ENCODE peak calls at places on chromosomes 13 and 19, in six cellular contexts. One of them, this sample, is unnamed.

GRCh38 chr13:23870356-23871146 is 18.6 kb downstream of the MIPEP start:
- DNase-seq in adrenal gland: no peak
- DNase-seq in PC-9: no peak
- DNase-seq in colonic mucosa: no peak
- DNase-seq in A549: no peak
- DNase-seq in AG04450: no peak
- DNase-seq in this sample: no peak

GRCh38 chr13:37640499-37640898 is 41.9 kb upstream of the POSTN start:
- DNase-seq in A549: peak; percentile 4
- DNase-seq in colonic mucosa: no peak
- DNase-seq in PC-9: no peak
- DNase-seq in adrenal gland: no peak
- DNase-seq in AG04450: peak; percentile 55
- DNase-seq in this sample: no peak

GRCh38 chr13:27372896-27373295 is 51.5 kb upstream of the GTF3A start:
- DNase-seq in A549: no peak
- DNase-seq in AG04450: no peak
- DNase-seq in adrenal gland: no peak
- DNase-seq in colonic mucosa: peak; percentile 76
- DNase-seq in PC-9: no peak
- DNase-seq in this sample: no peak

GRCh38 chr19:34320277-34320676 is 44.7 kb upstream of the GPI start:
- DNase-seq in adrenal gland: no peak
- DNase-seq in A549: no peak
- DNase-seq in AG04450: no peak
- DNase-seq in colonic mucosa: no peak
- DNase-seq in PC-9: no peak
- DNase-seq in this sample: no peak

GRCh38 chr19:53977991-53978731 is 13.3 kb upstream of the CACNG6 start:
- DNase-seq in A549: peak; percentile 99
- DNase-seq in adrenal gland: peak; percentile 20
- DNase-seq in PC-9: no peak
- DNase-seq in colonic mucosa: no peak
- DNase-seq in AG04450: peak; percentile 92
- DNase-seq in this sample: no peak

GRCh38 chr19:35318679-35319448 is 10.1 kb upstream of the CD22 start:
- DNase-seq in adrenal gland: peak; percentile 100
- DNase-seq in AG04450: no peak
- DNase-seq in colonic mucosa: peak; percentile 32
- DNase-seq in A549: peak; percentile 84
- DNase-seq in PC-9: peak; percentile 99
- DNase-seq in this sample: no peak

GRCh38 chr13:35163674-35164073 is 221.6 kb downstream of the NBEA start:
- DNase-seq in AG04450: no peak
- DNase-seq in adrenal gland: no peak
- DNase-seq in colonic mucosa: no peak
- DNase-seq in A549: no peak
- DNase-seq in PC-9: no peak
- DNase-seq in this sample: no peak

GRCh38 chr19:18520848-18521691 is 800 bp downstream of the ELL start:
- DNase-seq in adrenal gland: no peak
- DNase-seq in colonic mucosa: peak; percentile 61
- DNase-seq in A549: no peak
- DNase-seq in PC-9: no peak
- DNase-seq in AG04450: no peak
- DNase-seq in this sample: no peak

GRCh38 chr19:37655689-37656491 is 625 bp upstream of the ZFP30 start:
- DNase-seq in AG04450: peak; percentile 21
- DNase-seq in A549: peak; percentile 81
- DNase-seq in PC-9: peak; percentile 69
- DNase-seq in adrenal gland: peak; percentile 77
- DNase-seq in colonic mucosa: peak; percentile 90
- DNase-seq in this sample: peak; percentile 46

GRCh38 chr19:47151627-47152026 is 21.0 kb downstream of the SAE1 start:
- DNase-seq in colonic mucosa: no peak
- DNase-seq in PC-9: no peak
- DNase-seq in adrenal gland: no peak
- DNase-seq in A549: no peak
- DNase-seq in AG04450: no peak
- DNase-seq in this sample: no peak
- H3K4me3 ChIP-seq in colonic mucosa: no peak overlapping the region
- H3K4me3 ChIP-seq in PC-9: peak overlapping the region; percentile 41
- H3K4me3 ChIP-seq in adrenal gland: no peak overlapping the region
- H3K4me3 ChIP-seq in A549: no peak overlapping the region
- H3K4me3 ChIP-seq in AG04450: no peak overlapping the region
- H3K4me3 ChIP-seq in this sample: peak overlapping the region; percentile 36

GRCh38 chr19:13961826-13962737 is 9.8 kb downstream of the DCAF15 start:
- DNase-seq in PC-9: no peak
- DNase-seq in A549: no peak
- DNase-seq in colonic mucosa: no peak
- DNase-seq in AG04450: no peak
- DNase-seq in adrenal gland: no peak
- DNase-seq in this sample: no peak

GRCh38 chr19:13958043-13958442 is 5.7 kb downstream of the DCAF15 start:
- DNase-seq in AG04450: no peak
- DNase-seq in PC-9: no peak
- DNase-seq in adrenal gland: no peak
- DNase-seq in colonic mucosa: no peak
- DNase-seq in A549: no peak
- DNase-seq in this sample: no peak

GRCh38 chr19:13959141-13959961 is 7.0 kb downstream of the DCAF15 start:
- DNase-seq in colonic mucosa: no peak
- DNase-seq in A549: no peak
- DNase-seq in AG04450: no peak
- DNase-seq in PC-9: no peak
- DNase-seq in adrenal gland: no peak
- DNase-seq in this sample: no peak

GRCh38 chr19:13960863-13961784 is 8.8 kb downstream of the DCAF15 start:
- DNase-seq in PC-9: no peak
- DNase-seq in AG04450: no peak
- DNase-seq in adrenal gland: no peak
- DNase-seq in A549: no peak
- DNase-seq in colonic mucosa: no peak
- DNase-seq in this sample: no peak

DNA sequence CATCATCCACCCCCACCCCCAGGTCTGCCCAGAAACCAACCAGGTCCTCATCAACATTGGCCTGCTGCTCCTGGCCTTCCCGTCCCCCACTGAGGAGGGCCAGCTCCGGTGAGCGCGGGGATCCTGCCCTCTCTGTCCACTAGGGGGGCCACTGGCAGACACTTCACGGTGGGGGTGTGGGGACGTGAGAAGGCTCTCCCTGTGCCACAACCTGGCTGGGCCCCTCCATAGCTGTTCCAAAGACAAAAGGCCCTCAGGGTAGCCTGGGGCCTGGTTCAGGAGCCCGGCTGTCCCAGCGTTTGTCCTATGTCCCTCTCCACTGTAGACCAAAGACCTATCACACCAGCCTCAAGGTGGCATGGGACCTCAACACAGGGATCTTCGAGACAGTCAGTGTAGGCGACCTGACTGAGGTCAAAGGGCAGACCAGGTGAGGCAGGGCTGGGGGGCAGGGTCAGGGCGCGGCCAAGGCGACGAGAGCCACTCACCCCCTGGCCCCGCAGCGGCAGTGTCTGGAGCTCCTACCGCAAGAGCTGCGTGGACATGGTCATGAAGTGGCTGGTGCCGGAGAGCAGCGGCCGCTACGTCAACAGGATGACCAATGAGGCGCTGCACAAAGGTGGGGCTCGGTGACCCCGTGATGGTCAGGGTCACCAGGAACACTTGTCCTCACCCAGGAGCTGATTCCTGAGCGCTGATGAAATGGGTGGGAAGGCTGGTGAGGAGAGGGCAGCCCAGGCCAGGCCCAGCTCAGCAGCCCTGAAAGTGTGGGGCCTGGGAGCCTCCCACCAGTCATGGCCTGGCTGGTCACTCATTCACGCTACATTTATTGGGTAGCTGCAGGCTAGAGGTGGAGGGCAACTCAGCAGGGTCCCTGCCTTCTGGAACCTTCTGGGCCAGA is 7.9 kb downstream of the DCAF15 start:
- DNase-seq in A549: peak; percentile 49
- DNase-seq in PC-9: no peak
- DNase-seq in colonic mucosa: no peak
- DNase-seq in AG04450: no peak
- DNase-seq in adrenal gland: no peak
- DNase-seq in this sample: no peak
- TF ChIP-seq CTCF in A549: no peak
- TF ChIP-seq CTCF in PC-9: no peak
- TF ChIP-seq CTCF in colonic mucosa: no peak
- TF ChIP-seq CTCF in AG04450: peak; percentile 30
- TF ChIP-seq CTCF in adrenal gland: no peak
- TF ChIP-seq CTCF in this sample: no peak

GRCh38 chr19:28843771-28844492 is 369.0 kb downstream of the UQCRFS1 start:
- DNase-seq in PC-9: no peak
- DNase-seq in AG04450: no peak
- DNase-seq in colonic mucosa: no peak
- DNase-seq in adrenal gland: no peak
- DNase-seq in A549: no peak
- DNase-seq in this sample: no peak
- H3K4me3 ChIP-seq in PC-9: no peak overlapping the region
- H3K4me3 ChIP-seq in AG04450: no peak overlapping the region
- H3K4me3 ChIP-seq in colonic mucosa: no peak overlapping the region
- H3K4me3 ChIP-seq in adrenal gland: no peak overlapping the region
- H3K4me3 ChIP-seq in A549: no peak overlapping the region
- H3K4me3 ChIP-seq in this sample: no peak overlapping the region

DNA sequence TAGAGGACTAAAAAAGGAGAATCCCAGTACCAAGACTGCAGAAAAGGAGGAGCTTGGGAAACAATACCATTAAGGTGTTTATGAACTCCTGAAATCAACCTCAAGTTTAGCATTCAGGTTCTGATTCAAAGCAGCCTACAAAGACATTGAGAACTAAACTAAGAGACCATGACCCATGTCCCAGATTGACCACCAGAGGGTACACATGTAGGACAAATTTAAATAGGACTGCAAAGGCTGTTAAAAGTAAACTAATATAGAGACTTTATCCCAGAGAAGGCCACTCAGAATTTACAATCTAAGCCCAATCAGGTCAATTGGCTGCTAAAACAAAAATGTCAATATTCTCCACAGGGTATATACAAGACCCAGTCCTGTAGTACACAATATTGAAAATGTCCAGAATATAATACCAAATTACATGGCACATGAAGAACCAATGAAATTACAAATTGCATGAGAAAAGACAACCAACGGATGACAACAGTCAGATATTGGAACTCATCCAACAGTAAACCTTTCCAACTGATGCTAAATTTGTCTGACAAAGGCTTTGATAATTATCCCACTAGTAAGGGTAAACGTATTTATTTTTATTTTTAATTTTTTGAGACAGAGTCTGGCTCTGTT is 682.4 kb downstream of the UQCRFS1 start:
- DNase-seq in PC-9: no peak
- DNase-seq in AG04450: no peak
- DNase-seq in A549: no peak
- DNase-seq in adrenal gland: no peak
- DNase-seq in colonic mucosa: no peak
- DNase-seq in this sample: no peak
- TF ChIP-seq CTCF in PC-9: no peak
- TF ChIP-seq CTCF in AG04450: no peak
- TF ChIP-seq CTCF in A549: no peak
- TF ChIP-seq CTCF in adrenal gland: no peak
- TF ChIP-seq CTCF in colonic mucosa: no peak
- TF ChIP-seq CTCF in this sample: no peak

GRCh38 chr19:39247701-39248664 is 673 bp downstream of the IFNL4 start:
- DNase-seq in A549: no peak
- DNase-seq in PC-9: no peak
- DNase-seq in AG04450: no peak
- DNase-seq in adrenal gland: no peak
- DNase-seq in colonic mucosa: no peak
- DNase-seq in this sample: no peak
- H3K4me3 ChIP-seq in A549: no peak overlapping the region
- H3K4me3 ChIP-seq in PC-9: no peak overlapping the region
- H3K4me3 ChIP-seq in AG04450: no peak overlapping the region
- H3K4me3 ChIP-seq in adrenal gland: no peak overlapping the region
- H3K4me3 ChIP-seq in colonic mucosa: no peak overlapping the region
- H3K4me3 ChIP-seq in this sample: no peak overlapping the region

GRCh38 chr19:50912102-50912599 is 956 bp upstream of the KLK4 start:
- DNase-seq in adrenal gland: no peak
- DNase-seq in AG04450: no peak
- DNase-seq in A549: no peak
- DNase-seq in PC-9: no peak
- DNase-seq in colonic mucosa: no peak
- DNase-seq in this sample: no peak
- TF ChIP-seq CTCF in adrenal gland: no peak
- TF ChIP-seq CTCF in AG04450: no peak
- TF ChIP-seq CTCF in A549: no peak
- TF ChIP-seq CTCF in PC-9: no peak
- TF ChIP-seq CTCF in colonic mucosa: no peak
- TF ChIP-seq CTCF in this sample: no peak

GRCh38 chr13:109790951-109791605 is 4.7 kb upstream of the IRS2 start:
- DNase-seq in colonic mucosa: peak; percentile 48
- DNase-seq in AG04450: no peak
- DNase-seq in adrenal gland: peak; percentile 40
- DNase-seq in PC-9: peak; percentile 71
- DNase-seq in A549: no peak
- DNase-seq in this sample: no peak
- H3K4me3 ChIP-seq in colonic mucosa: no peak overlapping the region
- H3K4me3 ChIP-seq in AG04450: no peak overlapping the region
- H3K4me3 ChIP-seq in adrenal gland: no peak overlapping the region
- H3K4me3 ChIP-seq in PC-9: no peak overlapping the region
- H3K4me3 ChIP-seq in A549: no peak overlapping the region
- H3K4me3 ChIP-seq in this sample: no peak overlapping the region

GRCh38 chr13:75482070-75482819 is at the start of gene TBC1D4:
- DNase-seq in colonic mucosa: peak; percentile 89
- DNase-seq in A549: peak; percentile 50
- DNase-seq in AG04450: peak; percentile 67
- DNase-seq in PC-9: peak; percentile 89
- DNase-seq in adrenal gland: peak; percentile 96
- DNase-seq in this sample: peak; percentile 83
- TF ChIP-seq CTCF in colonic mucosa: peak; percentile 77
- TF ChIP-seq CTCF in A549: peak; percentile 78
- TF ChIP-seq CTCF in AG04450: peak; percentile 94
- TF ChIP-seq CTCF in PC-9: peak; percentile 86
- TF ChIP-seq CTCF in adrenal gland: peak; percentile 70
- TF ChIP-seq CTCF in this sample: peak; percentile 56

This sample was measured in LNCaP clone FGC.